ENCODE peak calls at places on chromosomes 13 and 19, in four cellular contexts. S is esophagus squamous epithelium, G is left lung, U is OCI-LY7. H is an unnamed sample.
A peak's percentile ranks its signal among the peaks of the same experiment; 100 is the strongest.

GRCh38 chr13:112441779-112442310 is 65.7 kb downstream of the SPACA7 start:
- DNase-seq in S (no peak), G (peak; percentile 47), U (no peak), H (no peak)

GRCh38 chr13:47327856-47328255 is 431.0 kb upstream of the HTR2A start:
- DNase-seq in S (no peak), G (no peak), U (no peak), H (no peak)

GRCh38 chr19:4606921-4607678 is 32.2 kb upstream of the TNFAIP8L1 start:
- DNase-seq in S (no peak), G (no peak), U (no peak), H (peak; percentile 85)

GRCh38 chr13:20869540-20869939 is 33.0 kb downstream of the XPO4 start:
- DNase-seq in S (no peak), G (no peak), U (no peak), H (no peak)

GRCh38 chr13:59452189-59452588 is 711.5 kb downstream of the DIAPH3 start:
- DNase-seq in S (no peak), G (peak; percentile 18), U (no peak), H (no peak)

GRCh38 chr19:18657590-18658365 is 20.9 kb downstream of the KLHL26 start:
- DNase-seq in S (no peak), G (no peak), U (no peak), H (no peak)

GRCh38 chr19:45607071-45608029 is 5.3 kb upstream of the GPR4 start:
- DNase-seq in S (no peak), G (peak; percentile 88), U (peak; percentile 28), H (peak; percentile 85)

GRCh38 chr13:51849145-51850101 is 4.4 kb upstream of the TMEM272 start:
- DNase-seq in S (no peak), G (no peak), U (peak; percentile 62), H (no peak)

GRCh38 chr19:12774588-12775555 is at the start of gene HOOK2:
- DNase-seq in S (peak; percentile 63), G (peak; percentile 96), U (no peak), H (peak; percentile 99)

GRCh38 chr13:43877788-43878187 is 1.8 kb downstream of the CCDC122 start:
- DNase-seq in S (no peak), G (no peak), U (peak; percentile 10), H (no peak)

GRCh38 chr19:39998511-39998910 is 1.7 kb downstream of the ZNF546 start:
- DNase-seq in S (no peak), G (no peak), U (no peak), H (no peak)

GRCh38 chr13:107202371-107203023 is 634.6 kb upstream of the ARGLU1 start:
- DNase-seq in S (no peak), G (no peak), U (no peak), H (no peak)

GRCh38 chr13:48571121-48571901 is 38.4 kb upstream of the RCBTB2 start:
- DNase-seq in S (no peak), G (no peak), U (peak; percentile 30), H (no peak)

GRCh38 chr19:11381535-11382369 is 2.4 kb downstream of the EPOR start:
- DNase-seq in S (peak; percentile 60), G (peak; percentile 88), U (peak; percentile 93), H (peak; percentile 37)

GRCh38 chr13:33281951-33282595 is 3.5 kb downstream of the STARD13 start:
- DNase-seq in S (no peak), G (no peak), U (no peak), H (no peak)

GRCh38 chr13:97946951-97947588 is 6.4 kb upstream of the IPO5 start:
- DNase-seq in S (no peak), G (no peak), U (no peak), H (no peak)

GRCh38 chr19:45404557-45405434 is at the start of gene PPP1R13L:
- DNase-seq in S (no peak), G (peak; percentile 93), U (peak; percentile 26), H (peak; percentile 98)

GRCh38 chr13:68063181-68063580 is 833.0 kb upstream of the PCDH9 start:
- DNase-seq in S (no peak), G (no peak), U (no peak), H (no peak)

GRCh38 chr19:33740811-33741396 is 55.8 kb upstream of the KCTD15 start:
- DNase-seq in S (no peak), G (no peak), U (peak; percentile 45), H (no peak)

GRCh38 chr13:30715837-30716236 is 19.5 kb upstream of the ALOX5AP start:
- DNase-seq in S (no peak), G (no peak), U (no peak), H (no peak)

GRCh38 chr19:17576758-17577532 is 21.5 kb downstream of the COLGALT1 start:
- DNase-seq in S (no peak), G (peak; percentile 89), U (no peak), H (no peak)

GRCh38 chr13:30108913-30109237 is 198.5 kb downstream of the KATNAL1 start:
- DNase-seq in S (no peak), G (peak; percentile 89), U (no peak), H (peak; percentile 75)

GRCh38 chr19:41928754-41929535 is 696 bp upstream of the ERFL start:
- DNase-seq in S (no peak), G (no peak), U (peak; percentile 62), H (no peak)

GRCh38 chr19:16605552-16605951 is 22.5 kb downstream of the MED26 start:
- DNase-seq in S (no peak), G (no peak), U (no peak), H (no peak)

GRCh38 chr13:91544723-91545122 is 146.3 kb downstream of the GPC5 start:
- DNase-seq in S (no peak), G (no peak), U (no peak), H (no peak)

GRCh38 chr13:94192576-94192975 is 286.9 kb downstream of the DCT start:
- DNase-seq in S (no peak), G (no peak), U (peak; percentile 9), H (no peak)

GRCh38 chr19:16876904-16877361 is 11.9 kb upstream of the F2RL3 start:
- DNase-seq in S (no peak), G (peak; percentile 67), U (peak; percentile 12), H (no peak)

GRCh38 chr19:39127812-39128510 is 2.4 kb downstream of the PAK4 start:
- DNase-seq in S (no peak), G (no peak), U (no peak), H (peak; percentile 92)

GRCh38 chr13:32246468-32246867 is 68.7 kb downstream of the ZAR1L start:
- DNase-seq in S (no peak), G (no peak), U (peak; percentile 59), H (peak; percentile 28)

GRCh38 chr19:1874554-1875185 is 10.6 kb downstream of the ABHD17A start:
- DNase-seq in S (no peak), G (no peak), U (peak; percentile 48), H (no peak)

GRCh38 chr19:4639531-4640246 is 373 bp downstream of the TNFAIP8L1 start:
- DNase-seq in S (no peak), G (no peak), U (no peak), H (peak; percentile 57)

GRCh38 chr19:45419396-45419795 is 4.3 kb downstream of the ERCC1 start:
- DNase-seq in S (no peak), G (no peak), U (peak; percentile 89), H (no peak)

GRCh38 chr19:917323-918151 is at the start of gene KISS1R:
- DNase-seq in S (no peak), G (peak; percentile 90), U (peak; percentile 78), H (peak; percentile 78)

GRCh38 chr13:32191452-32191998 is 123.6 kb downstream of the ZAR1L start:
- DNase-seq in S (no peak), G (no peak), U (no peak), H (no peak)

GRCh38 chr13:91155512-91156114 is 191.9 kb upstream of the MIR17HG start:
- DNase-seq in S (no peak), G (no peak), U (no peak), H (no peak)

GRCh38 chr19:44002212-44002565 is 568 bp upstream of the ZNF230 start:
- DNase-seq in S (no peak), G (no peak), U (no peak), H (no peak)
- H3K27ac ChIP-seq in S (peak overlapping the region; percentile 80), G (peak overlapping the region; percentile 74), U (no peak overlapping the region), H (peak overlapping the region; percentile 43)

GRCh38 chr13:42228527-42228926 is 43.4 kb upstream of the AKAP11 start:
- DNase-seq in S (no peak), G (no peak), U (no peak), H (no peak)

GRCh38 chr13:42232671-42233070 is 39.3 kb upstream of the AKAP11 start:
- DNase-seq in S (no peak), G (no peak), U (no peak), H (no peak)

GRCh38 chr13:42225051-42225450 is 46.9 kb upstream of the AKAP11 start:
- DNase-seq in S (no peak), G (no peak), U (no peak), H (no peak)

GRCh38 chr13:42233726-42234125 is 38.2 kb upstream of the AKAP11 start:
- DNase-seq in S (no peak), G (no peak), U (no peak), H (no peak)

DNA sequence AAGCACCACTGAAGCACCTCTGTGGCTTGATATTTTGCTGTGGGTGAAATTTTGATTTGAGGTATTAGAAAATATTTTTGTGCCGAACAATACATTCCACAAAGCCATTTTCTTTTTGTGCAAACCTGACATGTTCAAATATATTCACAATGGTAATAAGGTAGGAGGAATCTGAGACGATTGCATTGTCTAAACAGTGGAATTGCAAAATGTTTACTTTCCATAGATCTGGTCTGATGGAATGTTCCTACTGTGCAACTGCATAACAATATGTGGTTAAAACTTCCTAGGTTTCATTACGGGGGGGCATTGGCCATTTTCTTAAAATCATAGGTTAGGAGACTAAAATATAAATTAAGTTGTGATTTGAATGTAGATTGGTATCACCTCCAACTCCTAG is 42.7 kb upstream of the AKAP11 start:
- DNase-seq in S (no peak), G (no peak), U (no peak), H (no peak)
- H3K4me3 ChIP-seq in S (no peak overlapping the region), G (no peak overlapping the region), U (no peak overlapping the region), H (no peak overlapping the region)

GRCh38 chr19:54451331-54451871 is 2.4 kb downstream of the LENG8 start:
- DNase-seq in S (no peak), G (no peak), U (no peak), H (no peak)

GRCh38 chr19:54448037-54448773 is 794 bp upstream of the LENG8 start:
- DNase-seq in S (no peak), G (peak; percentile 82), U (peak; percentile 22), H (peak; percentile 84)

GRCh38 chr19:54449701-54450069 is 686 bp downstream of the LENG8 start:
- DNase-seq in S (no peak), G (no peak), U (no peak), H (no peak)

GRCh38 chr19:54451997-54452396 is 3.0 kb downstream of the LENG8 start:
- DNase-seq in S (no peak), G (peak; percentile 77), U (no peak), H (peak; percentile 87)

GRCh38 chr19:54448774-54449700 is at the start of gene LENG8:
- DNase-seq in S (peak; percentile 92), G (peak; percentile 97), U (peak; percentile 98), H (peak; percentile 100)
- TF ChIP-seq CTCF in S (no peak), G (no peak), U (no peak), H (no peak)

DNA sequence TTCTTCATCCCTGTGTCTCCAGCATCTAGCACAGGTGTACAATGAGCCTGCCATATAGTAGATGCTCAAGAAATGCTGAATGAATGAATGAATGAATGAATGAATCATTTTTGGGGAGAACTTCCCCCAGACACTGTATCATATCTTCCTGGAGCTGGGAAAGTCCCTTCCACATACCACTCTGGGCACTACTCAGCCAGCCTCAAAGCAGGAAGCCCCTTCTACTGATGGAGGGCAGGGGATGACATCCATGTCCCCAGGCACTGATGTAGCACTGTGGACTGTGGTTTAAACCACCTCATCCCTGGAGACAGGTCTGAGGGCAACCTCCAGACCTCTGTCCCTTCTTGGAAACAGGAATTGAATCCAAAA is 4.8 kb downstream of the GNA15 start:
- DNase-seq in S (no peak), G (no peak), U (no peak), H (no peak)
- H3K27ac ChIP-seq in S (peak overlapping the region; percentile 64), G (peak overlapping the region; percentile 96), U (no peak overlapping the region), H (no peak overlapping the region)

GRCh38 chr13:35964764-35965163 is 166.4 kb downstream of the DCLK1 start:
- DNase-seq in S (no peak), G (no peak), U (no peak), H (no peak)
- H3K4me3 ChIP-seq in S (no peak overlapping the region), G (no peak overlapping the region), U (no peak overlapping the region), H (no peak overlapping the region)